ENCODE peak calls at places on chromosomes 3 and 15, in seven cellular contexts. One of them, this sample, is unnamed.

GRCh38 chr15:98547741-98548166 is 100.6 kb upstream of the IGF1R start:
- DNase-seq in HepG2: no peak
- DNase-seq in HCT116: no peak
- DNase-seq in K562: no peak
- DNase-seq in endothelial cell of umbilical vein: no peak
- DNase-seq in H1: peak; percentile 58
- DNase-seq in A549: no peak
- DNase-seq in this sample: peak; percentile 66

GRCh38 chr3:190319660-190320059 is 2.6 kb downstream of the CLDN1 start:
- DNase-seq in K562: no peak
- DNase-seq in endothelial cell of umbilical vein: no peak
- DNase-seq in H1: no peak
- DNase-seq in A549: no peak
- DNase-seq in HCT116: no peak
- DNase-seq in HepG2: no peak
- DNase-seq in this sample: no peak

GRCh38 chr3:46878796-46879436 is 1.4 kb downstream of the PTH1R start:
- DNase-seq in K562: no peak
- DNase-seq in endothelial cell of umbilical vein: no peak
- DNase-seq in HCT116: no peak
- DNase-seq in HepG2: peak; percentile 20
- DNase-seq in H1: no peak
- DNase-seq in A549: peak; percentile 31
- DNase-seq in this sample: no peak

GRCh38 chr15:73375755-73376305 is 7.1 kb upstream of the HCN4 start:
- DNase-seq in HepG2: no peak
- DNase-seq in endothelial cell of umbilical vein: no peak
- DNase-seq in A549: no peak
- DNase-seq in HCT116: no peak
- DNase-seq in H1: no peak
- DNase-seq in K562: no peak
- DNase-seq in this sample: no peak

GRCh38 chr15:39466428-39466827 is 114.5 kb upstream of the THBS1 start:
- DNase-seq in HepG2: no peak
- DNase-seq in K562: peak; percentile 28
- DNase-seq in HCT116: no peak
- DNase-seq in endothelial cell of umbilical vein: no peak
- DNase-seq in A549: no peak
- DNase-seq in H1: no peak
- DNase-seq in this sample: no peak

GRCh38 chr15:100204211-100204610 is 137.6 kb downstream of the ADAMTS17 start:
- DNase-seq in HepG2: no peak
- DNase-seq in A549: no peak
- DNase-seq in HCT116: no peak
- DNase-seq in K562: no peak
- DNase-seq in endothelial cell of umbilical vein: no peak
- DNase-seq in H1: no peak
- DNase-seq in this sample: no peak

GRCh38 chr3:181317521-181317920 is 328.0 kb upstream of the DNAJC19 start:
- DNase-seq in H1: no peak
- DNase-seq in A549: no peak
- DNase-seq in HepG2: no peak
- DNase-seq in K562: no peak
- DNase-seq in HCT116: no peak
- DNase-seq in endothelial cell of umbilical vein: no peak
- DNase-seq in this sample: no peak

GRCh38 chr3:179174316-179174715 is 26.2 kb downstream of the PIK3CA start:
- DNase-seq in A549: no peak
- DNase-seq in HCT116: no peak
- DNase-seq in HepG2: no peak
- DNase-seq in K562: no peak
- DNase-seq in H1: no peak
- DNase-seq in endothelial cell of umbilical vein: no peak
- DNase-seq in this sample: no peak

GRCh38 chr3:47849186-47850061 is 46.5 kb downstream of the DHX30 start:
- DNase-seq in H1: peak; percentile 46
- DNase-seq in A549: no peak
- DNase-seq in HepG2: no peak
- DNase-seq in HCT116: no peak
- DNase-seq in K562: no peak
- DNase-seq in endothelial cell of umbilical vein: no peak
- DNase-seq in this sample: no peak

GRCh38 chr15:58517682-58518525 is 86.1 kb downstream of the LIPC start:
- DNase-seq in endothelial cell of umbilical vein: no peak
- DNase-seq in HepG2: no peak
- DNase-seq in A549: no peak
- DNase-seq in HCT116: no peak
- DNase-seq in H1: no peak
- DNase-seq in K562: peak; percentile 29
- DNase-seq in this sample: peak; percentile 79

GRCh38 chr15:62894322-62895085 is 148.0 kb upstream of the TPM1 start:
- DNase-seq in endothelial cell of umbilical vein: no peak
- DNase-seq in HCT116: no peak
- DNase-seq in HepG2: no peak
- DNase-seq in K562: no peak
- DNase-seq in A549: peak; percentile 76
- DNase-seq in H1: no peak
- DNase-seq in this sample: no peak

GRCh38 chr15:25242957-25243799 is 195.6 kb downstream of the UBE3A start:
- DNase-seq in K562: no peak
- DNase-seq in HCT116: no peak
- DNase-seq in H1: no peak
- DNase-seq in HepG2: no peak
- DNase-seq in A549: no peak
- DNase-seq in endothelial cell of umbilical vein: no peak
- DNase-seq in this sample: no peak

GRCh38 chr3:59608356-59608755 is 558.5 kb upstream of the CFAP20DC start:
- DNase-seq in HCT116: no peak
- DNase-seq in K562: no peak
- DNase-seq in A549: no peak
- DNase-seq in H1: no peak
- DNase-seq in endothelial cell of umbilical vein: no peak
- DNase-seq in HepG2: no peak
- DNase-seq in this sample: no peak

GRCh38 chr3:175956964-175957363 is 1097.8 kb downstream of the NAALADL2 start:
- DNase-seq in HepG2: no peak
- DNase-seq in HCT116: no peak
- DNase-seq in K562: no peak
- DNase-seq in A549: no peak
- DNase-seq in H1: peak; percentile 51
- DNase-seq in endothelial cell of umbilical vein: no peak
- DNase-seq in this sample: peak; percentile 14

DNA sequence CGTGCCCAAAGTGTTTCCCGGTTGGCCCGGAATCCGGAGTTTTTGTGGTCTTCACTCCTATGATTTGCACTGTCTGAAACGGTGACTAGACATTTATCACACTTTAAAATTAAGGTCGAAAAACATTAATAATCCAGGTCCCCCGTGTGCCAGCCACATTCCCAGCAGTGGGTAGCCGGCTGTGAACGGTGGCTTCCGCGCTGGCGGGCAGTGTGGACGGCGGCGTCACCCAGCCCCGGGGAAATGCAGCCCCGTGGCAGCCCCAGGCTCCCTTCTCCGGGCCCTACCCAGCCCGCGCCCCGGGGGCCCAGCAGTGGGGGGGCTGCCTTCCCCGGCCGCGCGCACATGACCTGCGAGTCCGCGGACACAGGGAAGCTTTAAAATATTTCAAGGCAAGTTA is 25.3 kb downstream of the GABRA5 start:
- DNase-seq in HCT116: no peak
- DNase-seq in HepG2: no peak
- DNase-seq in K562: no peak
- DNase-seq in H1: no peak
- DNase-seq in A549: no peak
- DNase-seq in endothelial cell of umbilical vein: no peak
- DNase-seq in this sample: no peak
- H3K4me3 ChIP-seq in HCT116: no peak overlapping the region
- H3K4me3 ChIP-seq in HepG2: no peak overlapping the region
- H3K4me3 ChIP-seq in K562: no peak overlapping the region
- H3K4me3 ChIP-seq in H1: no peak overlapping the region
- H3K4me3 ChIP-seq in A549: no peak overlapping the region
- H3K4me3 ChIP-seq in endothelial cell of umbilical vein: no peak overlapping the region
- H3K4me3 ChIP-seq in this sample: no peak overlapping the region

GRCh38 chr15:96262097-96262496 is 68.4 kb upstream of the NR2F2 start:
- DNase-seq in K562: no peak
- DNase-seq in H1: no peak
- DNase-seq in HepG2: peak; percentile 43
- DNase-seq in A549: no peak
- DNase-seq in endothelial cell of umbilical vein: no peak
- DNase-seq in HCT116: no peak
- DNase-seq in this sample: no peak
- TF ChIP-seq MAX in K562: no peak
- TF ChIP-seq MAX in H1: no peak
- TF ChIP-seq MAX in HepG2: no peak
- TF ChIP-seq MAX in A549: no peak
- TF ChIP-seq MAX in endothelial cell of umbilical vein: no peak
- TF ChIP-seq MAX in HCT116: no peak
- TF ChIP-seq MAX in this sample: no peak

DNA sequence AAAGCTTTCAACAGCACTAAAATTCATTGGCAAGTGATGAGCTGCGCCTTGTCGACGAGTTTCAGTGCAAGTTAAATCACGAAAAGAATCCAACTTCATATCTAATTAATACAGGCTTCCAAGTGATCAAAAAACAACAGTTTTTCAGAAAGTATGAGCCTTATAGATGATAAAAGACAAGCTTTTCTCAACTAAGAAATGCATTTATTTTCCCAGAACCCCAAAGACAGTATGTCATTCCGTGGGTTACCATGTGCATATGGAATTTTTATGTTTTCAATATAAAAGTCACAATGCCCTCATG is 442.8 kb downstream of the MAGI1 start:
- DNase-seq in HCT116: no peak
- DNase-seq in endothelial cell of umbilical vein: no peak
- DNase-seq in K562: no peak
- DNase-seq in HepG2: no peak
- DNase-seq in A549: no peak
- DNase-seq in H1: no peak
- DNase-seq in this sample: no peak
- H3K4me3 ChIP-seq in HCT116: no peak overlapping the region
- H3K4me3 ChIP-seq in endothelial cell of umbilical vein: no peak overlapping the region
- H3K4me3 ChIP-seq in K562: peak overlapping the region; percentile 45
- H3K4me3 ChIP-seq in HepG2: no peak overlapping the region
- H3K4me3 ChIP-seq in A549: no peak overlapping the region
- H3K4me3 ChIP-seq in H1: peak overlapping the region; percentile 68
- H3K4me3 ChIP-seq in this sample: no peak overlapping the region

DNA sequence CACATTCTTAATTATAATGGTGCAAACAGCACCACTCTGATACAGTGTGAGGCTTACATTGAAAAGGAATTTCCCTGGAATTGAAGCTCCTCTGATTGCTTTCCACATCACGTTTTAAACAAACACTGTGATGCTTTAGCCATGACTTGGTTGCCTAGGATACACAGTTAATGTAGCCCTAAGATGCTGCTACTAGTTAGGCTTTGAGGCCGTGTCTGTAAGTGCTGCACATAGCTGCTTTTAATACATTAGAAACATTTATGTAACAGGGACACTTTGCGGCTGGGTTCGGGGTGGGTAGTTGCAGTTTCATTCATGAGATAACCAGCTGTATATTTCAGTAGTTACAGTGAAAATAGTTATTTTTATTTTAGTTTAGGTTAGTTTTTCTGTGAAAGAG is 334.7 kb downstream of the NLGN1 start:
- DNase-seq in HepG2: no peak
- DNase-seq in A549: no peak
- DNase-seq in endothelial cell of umbilical vein: peak; percentile 33
- DNase-seq in K562: no peak
- DNase-seq in H1: no peak
- DNase-seq in HCT116: no peak
- DNase-seq in this sample: no peak
- TF ChIP-seq MAX in HepG2: no peak
- TF ChIP-seq MAX in A549: no peak
- TF ChIP-seq MAX in endothelial cell of umbilical vein: no peak
- TF ChIP-seq MAX in K562: no peak
- TF ChIP-seq MAX in H1: no peak
- TF ChIP-seq MAX in HCT116: no peak
- TF ChIP-seq MAX in this sample: no peak

GRCh38 chr3:143529018-143529478 is 319.2 kb downstream of the SLC9A9 start:
- DNase-seq in H1: no peak
- DNase-seq in A549: no peak
- DNase-seq in K562: no peak
- DNase-seq in HepG2: no peak
- DNase-seq in endothelial cell of umbilical vein: no peak
- DNase-seq in HCT116: no peak
- DNase-seq in this sample: no peak
- H3K4me3 ChIP-seq in H1: no peak overlapping the region
- H3K4me3 ChIP-seq in A549: no peak overlapping the region
- H3K4me3 ChIP-seq in K562: no peak overlapping the region
- H3K4me3 ChIP-seq in HepG2: no peak overlapping the region
- H3K4me3 ChIP-seq in endothelial cell of umbilical vein: no peak overlapping the region
- H3K4me3 ChIP-seq in HCT116: no peak overlapping the region
- H3K4me3 ChIP-seq in this sample: no peak overlapping the region

DNA sequence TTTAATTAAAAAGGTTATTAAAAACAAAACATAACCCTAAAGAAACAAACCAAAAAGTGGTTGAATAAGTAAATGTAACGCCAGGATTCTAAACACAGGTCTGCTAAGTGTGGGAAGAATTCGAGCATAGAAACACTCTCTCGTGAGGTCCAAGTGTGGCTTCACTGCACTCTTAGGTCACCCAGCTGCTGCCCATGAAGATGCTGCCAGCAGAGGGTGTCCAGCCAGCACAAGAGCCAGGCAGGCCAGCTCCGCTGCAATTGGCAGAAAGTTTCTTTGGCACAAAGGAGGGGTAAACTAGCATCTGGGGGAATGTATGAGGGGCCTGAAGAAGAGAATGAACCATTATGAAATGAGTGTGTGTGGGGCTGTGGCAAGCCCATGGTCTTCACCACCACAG is 215.7 kb upstream of the FEZF2 start:
- DNase-seq in HCT116: no peak
- DNase-seq in HepG2: no peak
- DNase-seq in H1: no peak
- DNase-seq in A549: no peak
- DNase-seq in endothelial cell of umbilical vein: no peak
- DNase-seq in K562: no peak
- DNase-seq in this sample: no peak
- TF ChIP-seq MAX in HCT116: no peak
- TF ChIP-seq MAX in HepG2: no peak
- TF ChIP-seq MAX in H1: no peak
- TF ChIP-seq MAX in A549: no peak
- TF ChIP-seq MAX in endothelial cell of umbilical vein: no peak
- TF ChIP-seq MAX in K562: no peak
- TF ChIP-seq MAX in this sample: no peak